ENCODE peak calls at places on chromosomes 3 and 15, in five cellular contexts. G, Y, P, B and Z are unnamed samples.

GRCh38 chr15:56857828-56858227 is 60.6 kb upstream of the TCF12 start:
- DNase-seq in G (no peak), B (no peak), P (no peak), Y (no peak), Z (no peak)

GRCh38 chr3:127722928-127723603 is 50.3 kb downstream of the ABTB1 start:
- DNase-seq in P (no peak), G (no peak), Y (no peak), B (no peak), Z (no peak)

GRCh38 chr3:27195059-27195458 is 174.1 kb downstream of the NEK10 start:
- DNase-seq in P (no peak), B (no peak), Y (no peak), G (no peak), Z (no peak)

GRCh38 chr3:71641669-71642068 is 58.1 kb upstream of the FOXP1 start:
- DNase-seq in B (no peak), G (no peak), Y (no peak), P (no peak), Z (no peak)

GRCh38 chr15:56786966-56787365 is 53.7 kb upstream of the ZNF280D start:
- DNase-seq in B (no peak), G (no peak), P (no peak), Y (no peak), Z (no peak)

GRCh38 chr15:48682949-48683651 is 37.6 kb upstream of the FBN1 start:
- DNase-seq in B (peak), G (no peak), P (no peak), Y (no peak), Z (no peak)

GRCh38 chr15:81304226-81304625 is 19.7 kb downstream of the STARD5 start:
- DNase-seq in B (no peak), P (no peak), Y (no peak), G (no peak), Z (no peak)

GRCh38 chr3:71317749-71318458 is 265.6 kb downstream of the FOXP1 start:
- DNase-seq in Y (no peak), B (no peak), P (no peak), G (no peak), Z (no peak)

GRCh38 chr15:99345242-99345641 is 94.0 kb downstream of the LRRC28 start:
- DNase-seq in G (no peak), B (no peak), P (no peak), Y (no peak), Z (no peak)

GRCh38 chr3:45779746-45780735 is 16.3 kb downstream of the SLC6A20 start:
- DNase-seq in Y (no peak), G (no peak), P (no peak), B (no peak), Z (no peak)

GRCh38 chr3:31733234-31733667 is 200.5 kb downstream of the STT3B start:
- DNase-seq in P (no peak), G (no peak), Y (no peak), B (peak), Z (peak)

GRCh38 chr3:30952786-30953185 is 58.3 kb upstream of the GADL1 start:
- DNase-seq in P (no peak), B (no peak), G (no peak), Y (no peak), Z (no peak)

GRCh38 chr3:148429206-148429605 is 268.5 kb upstream of the AGTR1 start:
- DNase-seq in B (no peak), P (no peak), G (no peak), Y (no peak), Z (no peak)

GRCh38 chr15:42283671-42284070 is 10.4 kb upstream of the TMEM87A start:
- DNase-seq in Y (no peak), G (no peak), B (no peak), P (no peak), Z (no peak)

GRCh38 chr15:73140154-73140553 is 87.9 kb downstream of the NEO1 start:
- DNase-seq in G (no peak), P (no peak), Y (no peak), B (no peak), Z (no peak)

GRCh38 chr15:23897091-23897490 is 210.0 kb upstream of the NDN start:
- DNase-seq in B (no peak), P (no peak), G (no peak), Y (no peak), Z (no peak)

GRCh38 chr15:54803139-54803808 is 393.5 kb downstream of the RSL24D1 start:
- DNase-seq in B (peak), Y (no peak), P (no peak), G (no peak), Z (no peak)

GRCh38 chr3:156349978-156350377 is 204.9 kb downstream of the SSR3 start:
- DNase-seq in B (no peak), P (no peak), G (no peak), Y (no peak), Z (no peak)

GRCh38 chr3:39361252-39361927 is 21.8 kb upstream of the SLC25A38 start:
- DNase-seq in P (peak), Y (peak), B (no peak), G (no peak), Z (no peak)

GRCh38 chr3:165669502-165669901 is 167.7 kb downstream of the BCHE start:
- DNase-seq in B (peak), P (no peak), G (no peak), Y (no peak), Z (no peak)

GRCh38 chr3:7710284-7710683 is 791.3 kb upstream of the LMCD1 start:
- DNase-seq in Y (no peak), G (no peak), B (no peak), P (no peak), Z (no peak)

GRCh38 chr15:90160781-90161727 is 40.1 kb upstream of the SEMA4B start:
- DNase-seq in B (no peak), G (peak), Y (no peak), P (no peak), Z (no peak)

GRCh38 chr15:41581110-41581509 is 22.1 kb downstream of the TYRO3 start:
- DNase-seq in P (no peak), G (no peak), Y (no peak), B (no peak), Z (no peak)

GRCh38 chr3:159418571-159419526 is 569.8 kb upstream of the IL12A start:
- DNase-seq in Y (no peak), P (no peak), G (no peak), B (no peak), Z (no peak)

GRCh38 chr15:81106560-81106959 is 27.5 kb upstream of the CFAP161 start:
- DNase-seq in Y (peak), P (no peak), G (peak), B (peak), Z (peak)

GRCh38 chr3:154955907-154956533 is 124.1 kb upstream of the MME start:
- DNase-seq in Y (no peak), G (peak), B (no peak), P (no peak), Z (no peak)

GRCh38 chr3:36312351-36312750 is 68.0 kb upstream of the STAC start:
- DNase-seq in B (no peak), Y (no peak), G (peak), P (no peak), Z (peak)

GRCh38 chr15:65264877-65265430 is 21.7 kb downstream of the PARP16 start:
- DNase-seq in Y (no peak), G (no peak), B (no peak), P (no peak), Z (no peak)

GRCh38 chr3:13890377-13891016 is 10.6 kb upstream of the WNT7A start:
- DNase-seq in P (no peak), G (peak), Y (no peak), B (no peak), Z (no peak)

GRCh38 chr15:72491768-72492167 is 17.6 kb downstream of the ARIH1 start:
- DNase-seq in P (no peak), B (peak), G (no peak), Y (no peak), Z (no peak)

GRCh38 chr3:19816631-19817030 is 117.4 kb downstream of the EFHB start:
- DNase-seq in P (no peak), B (no peak), G (no peak), Y (no peak), Z (no peak)

GRCh38 chr3:133644768-133645167 is 17.0 kb downstream of the TOPBP1 start:
- DNase-seq in Y (no peak), G (no peak), P (no peak), B (peak), Z (no peak)

GRCh38 chr3:15630646-15631350 is 29.3 kb downstream of the BTD start:
- DNase-seq in G (no peak), B (no peak), Y (no peak), P (no peak), Z (no peak)

GRCh38 chr15:63044077-63044644 is 1.6 kb downstream of the TPM1 start:
- DNase-seq in P (no peak), Y (no peak), G (no peak), B (no peak), Z (no peak)